ENCODE peak calls at places on chromosomes 5 and 9, in ten cellular contexts. I is body of pancreas; N is mesendoderm; T is GM23248; U is PC-9; X is uterus; L is left ventricle myocardium inferior; M is mesenchymal stem cell; Q is stomach; W is CD8-positive, alpha-beta memory T cell. G is an unnamed sample. For H3K36me3, the result is how much of the 10 kb centered on the place peaks cover.

GRCh38 chr9:134420281-134420835 is 94.1 kb downstream of the RXRA start:
- DNase-seq in I (no peak), N (no peak), T (no peak), U (no peak), X (no peak), L (no peak), M (no peak), Q (no peak), W (no peak), G (no peak)

GRCh38 chr9:122228906-122229837 is at the start of gene LHX6:
- DNase-seq in I (no peak), N (peak), T (peak), U (no peak), X (no peak), L (no peak), M (peak), Q (no peak), W (no peak), G (no peak)

GRCh38 chr9:109122726-109123621 is 3.2 kb upstream of the TMEM245 start:
- DNase-seq in I (no peak), N (no peak), T (no peak), U (no peak), X (no peak), L (no peak), M (no peak), Q (no peak), W (no peak), G (no peak)

GRCh38 chr5:74647096-74647495 is 6.6 kb upstream of the ENC1 start:
- DNase-seq in I (no peak), N (no peak), T (no peak), U (no peak), X (no peak), L (no peak), M (no peak), Q (no peak), W (no peak), G (no peak)

GRCh38 chr9:77435688-77436087 is 212.4 kb downstream of the GNA14 start:
- DNase-seq in I (no peak), N (peak), T (peak), U (no peak), X (no peak), L (no peak), M (no peak), Q (no peak), W (no peak), G (no peak)

GRCh38 chr9:117763314-117763713 is 59.1 kb downstream of the TLR4 start:
- DNase-seq in I (no peak), N (peak), T (peak), U (no peak), X (no peak), L (no peak), M (peak), Q (no peak), W (no peak), G (no peak)

GRCh38 chr5:142206801-142207200 is 98.2 kb downstream of the NDFIP1 start:
- DNase-seq in I (no peak), N (no peak), T (peak), U (no peak), X (no peak), L (no peak), M (no peak), Q (no peak), W (no peak), G (no peak)

GRCh38 chr5:128537306-128537998 is 593 bp downstream of the FBN2 start:
- DNase-seq in I (no peak), N (peak), T (peak), U (no peak), X (peak), L (peak), M (peak), Q (no peak), W (no peak), G (peak)

GRCh38 chr5:103263054-103263453 is 4.5 kb downstream of the MACIR start:
- DNase-seq in I (no peak), N (no peak), T (no peak), U (no peak), X (no peak), L (no peak), M (no peak), Q (no peak), W (no peak), G (no peak)

GRCh38 chr5:5645198-5645597 is 222.7 kb downstream of the ICE1 start:
- DNase-seq in I (no peak), N (peak), T (no peak), U (no peak), X (no peak), L (no peak), M (no peak), Q (no peak), W (no peak), G (no peak)

GRCh38 chr9:113293285-113293874 is 9.8 kb downstream of the RNF183 start:
- DNase-seq in I (no peak), N (no peak), T (peak), U (no peak), X (no peak), L (no peak), M (no peak), Q (no peak), W (no peak), G (no peak)

GRCh38 chr5:67827521-67827920 is 388.0 kb upstream of the PIK3R1 start:
- DNase-seq in I (no peak), N (no peak), T (no peak), U (no peak), X (no peak), L (no peak), M (no peak), Q (no peak), W (no peak), G (no peak)

GRCh38 chr5:55591671-55592070 is 56.9 kb upstream of the PLPP1 start:
- DNase-seq in I (no peak), N (no peak), T (no peak), U (no peak), X (no peak), L (no peak), M (no peak), Q (no peak), W (no peak), G (no peak)

GRCh38 chr5:65481635-65482271 is at the start of gene ADAMTS6:
- DNase-seq in I (peak), N (peak), T (peak), U (no peak), X (peak), L (peak), M (peak), Q (peak), W (peak), G (peak)

GRCh38 chr9:131598121-131598520 is 52.8 kb downstream of the PRRT1B start:
- DNase-seq in I (no peak), N (no peak), T (no peak), U (no peak), X (no peak), L (peak), M (no peak), Q (peak), W (no peak), G (no peak)

GRCh38 chr9:69131682-69132081 is 42.4 kb upstream of the TJP2 start:
- DNase-seq in I (peak), N (no peak), T (peak), U (no peak), X (peak), L (no peak), M (peak), Q (no peak), W (no peak), G (no peak)

GRCh38 chr9:131406567-131407436 is 12.9 kb downstream of the PRRC2B start:
- DNase-seq in I (no peak), N (no peak), T (peak), U (no peak), X (no peak), L (no peak), M (peak), Q (no peak), W (no peak), G (no peak)

GRCh38 chr9:33297455-33297854 is 7.1 kb downstream of the NFX1 start:
- DNase-seq in I (peak), N (no peak), T (no peak), U (no peak), X (no peak), L (peak), M (peak), Q (peak), W (no peak), G (peak)

GRCh38 chr9:89468271-89468960 is 29.5 kb downstream of the SEMA4D start:
- DNase-seq in I (no peak), N (no peak), T (no peak), U (no peak), X (no peak), L (no peak), M (no peak), Q (no peak), W (no peak), G (no peak)

GRCh38 chr9:82799300-82799699 is 263.6 kb downstream of the RASEF start:
- DNase-seq in I (no peak), N (no peak), T (no peak), U (no peak), X (no peak), L (no peak), M (peak), Q (no peak), W (no peak), G (no peak)

GRCh38 chr5:136033244-136033643 is 4.5 kb downstream of the TGFBI start:
- DNase-seq in I (no peak), N (no peak), T (no peak), U (no peak), X (no peak), L (no peak), M (no peak), Q (no peak), W (no peak), G (no peak)

GRCh38 chr5:170752257-170753215 is 31.0 kb upstream of the GABRP start:
- DNase-seq in I (peak), N (no peak), T (no peak), U (peak), X (no peak), L (no peak), M (no peak), Q (no peak), W (no peak), G (no peak)

GRCh38 chr5:83340511-83340918 is 131.0 kb upstream of the VCAN start:
- DNase-seq in I (no peak), N (no peak), T (peak), U (no peak), X (no peak), L (no peak), M (no peak), Q (no peak), W (no peak), G (no peak)

GRCh38 chr5:109844695-109845094 is 155.0 kb downstream of the MAN2A1 start:
- DNase-seq in I (no peak), N (no peak), T (peak), U (no peak), X (no peak), L (no peak), M (no peak), Q (no peak), W (no peak), G (no peak)

GRCh38 chr9:132167192-132167591 is 5.3 kb downstream of the NTNG2 start:
- DNase-seq in I (no peak), N (no peak), T (no peak), U (no peak), X (no peak), L (no peak), M (no peak), Q (no peak), W (no peak), G (no peak)

GRCh38 chr5:143693691-143694252 is 118.2 kb upstream of the HMHB1 start:
- DNase-seq in I (no peak), N (peak), T (no peak), U (no peak), X (no peak), L (no peak), M (no peak), Q (no peak), W (no peak), G (peak)

GRCh38 chr5:166341708-166342329 is 1949.6 kb upstream of the WWC1 start:
- DNase-seq in I (no peak), N (peak), T (no peak), U (no peak), X (no peak), L (no peak), M (no peak), Q (no peak), W (no peak), G (no peak)

GRCh38 chr9:70412678-70413426 is 1.6 kb downstream of the KLF9 start:
- DNase-seq in I (peak), N (peak), T (peak), U (no peak), X (peak), L (peak), M (peak), Q (peak), W (peak), G (peak)

GRCh38 chr5:154593091-154593490 is 115.1 kb upstream of the HAND1 start:
- DNase-seq in I (no peak), N (no peak), T (peak), U (no peak), X (no peak), L (no peak), M (peak), Q (no peak), W (no peak), G (no peak)

GRCh38 chr5:80223561-80223960 is 32.3 kb downstream of the SERINC5 start:
- DNase-seq in I (no peak), N (no peak), T (no peak), U (no peak), X (no peak), L (no peak), M (no peak), Q (no peak), W (no peak), G (no peak)

GRCh38 chr5:104708027-104708426 is 1145.4 kb upstream of the NUDT12 start:
- DNase-seq in I (no peak), N (no peak), T (no peak), U (no peak), X (no peak), L (no peak), M (no peak), Q (no peak), W (no peak), G (no peak)

DNA sequence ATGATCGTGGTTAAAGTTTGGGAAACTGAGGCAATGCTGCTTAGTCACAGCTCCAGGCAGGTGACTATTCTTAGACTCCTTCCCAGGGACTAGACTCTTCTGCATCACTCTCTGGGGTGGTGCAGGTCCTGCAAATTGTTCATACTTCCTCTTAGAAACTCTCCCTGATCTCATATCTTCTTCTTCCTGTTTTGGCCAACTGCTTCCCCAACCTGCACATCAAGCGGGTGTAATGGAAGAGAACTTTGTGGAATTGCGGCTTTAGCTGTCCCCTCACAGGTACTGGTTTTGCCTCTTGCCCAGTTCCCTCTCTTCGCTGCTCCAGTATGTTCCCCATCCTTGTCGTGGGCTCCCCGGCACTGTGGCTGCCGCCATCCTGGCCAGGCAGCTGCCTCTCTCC is 111.5 kb upstream of the CTSL start:
- DNase-seq in I (no peak), N (no peak), T (no peak), U (no peak), X (no peak), L (no peak), M (no peak), Q (no peak), W (no peak), G (no peak)
- H3K36me3 ChIP-seq in I (under half), N (under half), T (under half), U (under half), X (under half), L (under half), M (under half), Q (under half), W (under half), G (under half)

DNA sequence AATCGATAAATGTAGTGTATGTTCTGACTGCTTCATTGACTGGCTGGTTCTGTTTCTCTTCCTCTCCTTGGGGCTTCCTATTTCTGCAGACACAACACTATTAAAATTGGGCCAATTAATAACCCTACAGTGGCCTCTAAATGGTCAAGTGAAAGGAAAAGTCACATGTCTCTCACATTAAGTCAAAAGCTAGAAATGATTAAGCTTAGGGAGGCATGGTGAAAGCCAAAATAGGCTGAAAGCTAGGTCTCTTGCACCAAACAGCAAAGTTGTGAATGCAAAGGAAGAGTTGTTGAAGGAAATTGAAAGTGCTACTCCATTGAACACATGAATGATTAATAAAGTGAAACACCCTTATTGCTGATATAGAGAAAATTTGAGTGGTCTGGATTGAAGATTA is 58.2 kb downstream of the CCNH start:
- DNase-seq in I (no peak), N (no peak), T (no peak), U (no peak), X (no peak), L (no peak), M (no peak), Q (no peak), W (no peak), G (no peak)
- H3K36me3 ChIP-seq in I (under half), N (under half), T (half or more), U (under half), X (under half), L (half or more), M (under half), Q (under half), W (under half), G (under half)

GRCh38 chr5:163478982-163479271 is 18.5 kb downstream of the HMMR start:
- DNase-seq in I (no peak), N (no peak), T (no peak), U (no peak), X (no peak), L (no peak), M (no peak), Q (no peak), W (no peak), G (no peak)

GRCh38 chr5:163473613-163474243 is 13.3 kb downstream of the HMMR start:
- DNase-seq in I (no peak), N (no peak), T (no peak), U (no peak), X (no peak), L (no peak), M (peak), Q (no peak), W (peak), G (no peak)

GRCh38 chr5:163478126-163478981 is 17.9 kb downstream of the HMMR start:
- DNase-seq in I (no peak), N (no peak), T (peak), U (no peak), X (no peak), L (no peak), M (no peak), Q (no peak), W (no peak), G (no peak)

GRCh38 chr5:163475416-163475815 is 15.0 kb downstream of the HMMR start:
- DNase-seq in I (no peak), N (no peak), T (no peak), U (no peak), X (no peak), L (no peak), M (no peak), Q (no peak), W (no peak), G (no peak)
- H3K36me3 ChIP-seq in I (under half), N (under half), T (under half), U (under half), X (under half), L (under half), M (under half), Q (under half), W (under half), G (under half)

GRCh38 chr9:104144336-104144735 is 50.2 kb downstream of the SMC2 start:
- DNase-seq in I (no peak), N (no peak), T (no peak), U (no peak), X (no peak), L (no peak), M (no peak), Q (no peak), W (no peak), G (no peak)
- H3K36me3 ChIP-seq in I (under half), N (under half), T (under half), U (under half), X (under half), L (under half), M (under half), Q (under half), W (under half), G (under half)

DNA sequence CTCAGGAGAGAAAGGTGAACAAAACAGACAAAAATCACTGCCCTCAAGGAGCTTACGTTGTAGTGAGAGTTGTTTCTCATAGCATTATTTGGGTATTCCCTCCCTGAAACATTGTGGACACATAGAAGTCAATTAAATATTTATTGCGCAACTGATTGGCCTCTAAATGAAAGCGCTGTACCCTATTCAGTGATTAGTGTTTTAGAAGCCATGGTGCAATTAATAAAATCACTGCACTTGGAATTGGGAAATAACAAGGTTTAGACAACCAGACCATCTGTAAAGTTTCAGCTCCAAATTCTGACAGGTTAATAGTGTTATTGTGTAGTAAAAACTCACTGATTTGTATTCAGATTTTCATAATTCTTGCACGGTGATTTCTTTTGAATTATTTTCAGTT is 35.9 kb downstream of the TNPO1 start:
- DNase-seq in I (no peak), N (no peak), T (no peak), U (no peak), X (no peak), L (no peak), M (no peak), Q (no peak), W (no peak), G (no peak)
- H3K36me3 ChIP-seq in I (under half), N (under half), T (half or more), U (half or more), X (under half), L (under half), M (under half), Q (under half), W (under half), G (under half)

GRCh38 chr5:137190441-137190840 is 308.7 kb downstream of the SPOCK1 start:
- DNase-seq in I (no peak), N (no peak), T (peak), U (no peak), X (no peak), L (no peak), M (no peak), Q (no peak), W (no peak), G (no peak)
- H3K36me3 ChIP-seq in I (under half), N (under half), T (under half), U (under half), X (under half), L (under half), M (under half), Q (under half), W (under half), G (under half)

DNA sequence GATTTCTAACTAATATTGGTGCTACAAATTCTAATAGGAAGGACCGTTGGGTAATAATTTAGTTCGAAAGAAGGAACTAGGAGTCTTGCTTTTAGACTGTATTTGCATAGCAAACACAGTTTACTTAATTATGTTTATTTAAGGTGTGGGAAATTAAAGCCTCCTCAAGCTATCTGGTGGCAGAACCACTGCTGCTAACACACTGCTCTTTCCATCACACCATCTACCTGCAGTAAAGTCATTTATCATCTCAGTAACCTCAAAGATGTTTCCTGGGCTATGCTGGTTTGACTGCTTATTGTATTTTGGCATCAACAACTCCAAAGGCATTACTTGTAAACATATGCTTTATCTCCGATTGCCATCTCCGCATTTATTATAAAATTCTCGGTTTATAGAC is 114.3 kb downstream of the DEPDC1B start:
- DNase-seq in I (no peak), N (no peak), T (no peak), U (no peak), X (no peak), L (no peak), M (no peak), Q (no peak), W (no peak), G (no peak)
- H3K36me3 ChIP-seq in I (under half), N (under half), T (under half), U (under half), X (under half), L (under half), M (under half), Q (under half), W (under half), G (under half)

GRCh38 chr5:95526871-95527270 is 27.9 kb downstream of the SKIC3 start:
- DNase-seq in I (no peak), N (no peak), T (peak), U (no peak), X (no peak), L (no peak), M (no peak), Q (no peak), W (no peak), G (no peak)
- H3K36me3 ChIP-seq in I (under half), N (under half), T (half or more), U (under half), X (under half), L (half or more), M (under half), Q (half or more), W (under half), G (under half)

GRCh38 chr9:136235171-136235570 is 10.4 kb downstream of the QSOX2 start:
- DNase-seq in I (no peak), N (no peak), T (no peak), U (no peak), X (no peak), L (no peak), M (no peak), Q (no peak), W (no peak), G (no peak)
- H3K36me3 ChIP-seq in I (under half), N (under half), T (under half), U (under half), X (under half), L (under half), M (under half), Q (under half), W (under half), G (under half)